ENCODE peak calls at places on chromosomes 6 and 20, in nine cellular contexts. T, B, Z, R, E, H, Q, X and Y are unnamed samples. For H3K4me1, the result is how much of the 10 kb centered on the place peaks cover.

GRCh38 chr6:37569999-37570776 is 70.5 kb upstream of the CCDC167 start:
- DNase-seq in B (no peak), R (no peak), E (no peak), X (no peak), T (no peak), Z (no peak), H (no peak), Q (no peak), Y (no peak)

GRCh38 chr20:61803416-61803902 is 262.2 kb downstream of the TAF4 start:
- DNase-seq in X (no peak), T (no peak), B (no peak), E (no peak), R (no peak), Z (no peak), H (no peak), Q (peak), Y (no peak)

GRCh38 chr6:16723833-16724232 is 37.4 kb downstream of the ATXN1 start:
- DNase-seq in T (peak), B (no peak), X (peak), R (no peak), Q (peak), Z (peak), H (no peak), E (no peak), Y (no peak)

GRCh38 chr6:89433637-89434499 is 916 bp downstream of the ANKRD6 start:
- DNase-seq in E (peak), H (no peak), R (peak), T (peak), Q (peak), B (peak), Z (peak), X (peak), Y (peak)

GRCh38 chr20:41142914-41143313 is 5.6 kb downstream of the PLCG1 start:
- DNase-seq in B (no peak), H (no peak), R (peak), X (no peak), T (no peak), Z (no peak), Q (no peak), E (no peak), Y (peak)

GRCh38 chr6:36822506-36823269 is 16.6 kb downstream of the CPNE5 start:
- DNase-seq in H (no peak), B (no peak), Q (no peak), Z (no peak), R (no peak), X (no peak), T (peak), E (no peak), Y (no peak)

GRCh38 chr20:655730-656624 is 3.0 kb upstream of the SRXN1 start:
- DNase-seq in E (no peak), Q (no peak), T (no peak), R (no peak), H (no peak), X (no peak), Z (no peak), B (no peak), Y (no peak)

GRCh38 chr6:163311830-163312229 is 102.7 kb upstream of the QKI start:
- DNase-seq in B (no peak), R (no peak), H (no peak), Q (no peak), T (no peak), E (no peak), X (no peak), Z (no peak), Y (no peak)

GRCh38 chr20:19618711-19619110 is 139.3 kb upstream of the RIN2 start:
- DNase-seq in E (no peak), Z (no peak), Q (no peak), X (no peak), B (no peak), H (no peak), T (no peak), R (no peak), Y (no peak)

DNA sequence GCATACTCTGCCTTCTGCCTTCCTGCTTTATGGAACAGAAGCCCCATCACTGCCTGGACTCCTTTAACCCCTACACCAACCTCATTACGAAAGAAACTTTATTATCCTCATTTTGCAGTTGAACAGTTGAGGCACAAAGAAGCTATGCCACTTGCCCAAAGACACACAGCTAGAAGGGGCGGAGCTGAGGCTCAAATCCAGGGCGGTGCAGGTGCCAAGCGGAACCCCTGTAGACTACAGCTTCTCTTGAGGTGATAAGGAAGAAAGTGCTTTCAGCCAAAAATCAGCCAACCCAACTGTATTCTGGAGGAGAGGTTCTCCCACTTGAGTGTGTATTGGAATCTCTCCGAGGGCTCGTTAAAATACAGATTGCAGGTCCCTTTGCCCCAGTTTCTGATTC is 90.5 kb downstream of the PRND start:
- DNase-seq in T (no peak), E (no peak), R (no peak), X (no peak), Z (no peak), Q (no peak), B (no peak), H (no peak), Y (no peak)
- H3K4me3 ChIP-seq in T (no peak), E (no peak), R (no peak), X (no peak), Z (no peak), Q (no peak), B (no peak), H (no peak), Y (peak)

GRCh38 chr20:6730929-6731328 is 36.6 kb upstream of the BMP2 start:
- DNase-seq in B (no peak), H (no peak), E (no peak), Q (no peak), Z (no peak), X (no peak), R (no peak), T (no peak), Y (no peak)

GRCh38 chr20:6733965-6734364 is 33.5 kb upstream of the BMP2 start:
- DNase-seq in R (no peak), X (no peak), B (no peak), T (no peak), H (no peak), E (no peak), Z (no peak), Q (no peak), Y (no peak)

GRCh38 chr20:6735913-6736845 is 31.3 kb upstream of the BMP2 start:
- DNase-seq in B (peak), H (no peak), R (no peak), Q (no peak), X (peak), Z (no peak), E (no peak), T (no peak), Y (no peak)

GRCh38 chr20:6731951-6732580 is 35.4 kb upstream of the BMP2 start:
- DNase-seq in T (peak), E (peak), Q (no peak), Z (no peak), H (peak), X (no peak), R (no peak), B (no peak), Y (no peak)
- H3K4me1 ChIP-seq in T (under half), E (under half), Q (under half), Z (under half), H (under half), X (under half), R (under half), B (under half), Y (under half)

GRCh38 chr6:41201784-41202181 is 834 bp upstream of the TREML2 start:
- DNase-seq in Z (no peak), X (no peak), R (no peak), B (no peak), Q (no peak), E (no peak), H (no peak), T (no peak), Y (no peak)

GRCh38 chr6:41199427-41200246 is 1.3 kb downstream of the TREML2 start:
- DNase-seq in Z (no peak), Q (no peak), B (no peak), X (no peak), R (no peak), E (no peak), H (no peak), T (no peak), Y (peak)

GRCh38 chr6:41200901-41201783 is at the start of gene TREML2:
- DNase-seq in E (no peak), Z (no peak), R (no peak), T (no peak), Q (no peak), X (no peak), H (no peak), B (no peak), Y (no peak)

GRCh38 chr6:41197234-41197633 is 3.7 kb downstream of the TREML2 start:
- DNase-seq in T (no peak), H (no peak), Z (no peak), X (no peak), Q (no peak), B (no peak), R (no peak), E (no peak), Y (no peak)

GRCh38 chr6:41200296-41200900 is 551 bp downstream of the TREML2 start:
- DNase-seq in B (peak), E (no peak), R (no peak), X (no peak), H (no peak), T (no peak), Z (peak), Q (peak), Y (peak)
- H3K4me3 ChIP-seq in B (no peak), E (no peak), R (no peak), X (no peak), H (no peak), T (no peak), Z (no peak), Q (no peak), Y (peak)

GRCh38 chr6:71396410-71396801 is 107.8 kb downstream of the OGFRL1 start:
- DNase-seq in T (no peak), R (no peak), H (no peak), E (no peak), X (no peak), Q (no peak), B (no peak), Z (no peak), Y (no peak)
- H3K4me1 ChIP-seq in T (under half), R (under half), H (half or more), E (under half), X (under half), Q (half or more), B (half or more), Z (under half), Y (under half)